ENCODE peak calls at places on chromosomes 2 and 18, in six cellular contexts. G, K, N, M, X and P are unnamed samples.

GRCh38 chr2:58215429-58215828 is 25.7 kb downstream of the FANCL start:
- DNase-seq in X (no peak), G (no peak), M (no peak), K (no peak), N (peak), P (no peak)

GRCh38 chr2:8606649-8607550 is 75.0 kb upstream of the ID2 start:
- DNase-seq in X (no peak), N (no peak), G (no peak), M (peak), K (no peak), P (no peak)

GRCh38 chr18:60693426-60693825 is 320.9 kb upstream of the MC4R start:
- DNase-seq in N (no peak), K (no peak), G (no peak), X (no peak), M (no peak), P (no peak)

GRCh38 chr2:107068069-107068468 is 182.1 kb upstream of the ST6GAL2 start:
- DNase-seq in K (no peak), N (no peak), G (no peak), X (no peak), M (no peak), P (no peak)

GRCh38 chr2:195445639-195446038 is 211.4 kb upstream of the SLC39A10 start:
- DNase-seq in X (no peak), K (no peak), N (no peak), G (no peak), M (peak), P (no peak)

GRCh38 chr2:72013726-72014125 is 133.9 kb downstream of the CYP26B1 start:
- DNase-seq in K (no peak), G (no peak), N (no peak), M (no peak), X (no peak), P (no peak)

GRCh38 chr2:100182494-100183355 is 40.3 kb upstream of the AFF3 start:
- DNase-seq in M (peak), K (peak), N (no peak), X (no peak), G (no peak), P (no peak)

GRCh38 chr2:45777996-45778719 is 126.7 kb downstream of the PRKCE start:
- DNase-seq in X (no peak), N (no peak), K (no peak), M (no peak), G (no peak), P (no peak)

GRCh38 chr18:57125627-57126026 is 21.3 kb upstream of the BOD1L2 start:
- DNase-seq in G (no peak), X (no peak), N (no peak), K (no peak), M (no peak), P (no peak)

GRCh38 chr2:144836635-144837350 is 316.9 kb upstream of the ZEB2 start:
- DNase-seq in K (no peak), G (no peak), N (no peak), M (peak), X (no peak), P (no peak)

GRCh38 chr2:235244497-235245215 is 249.2 kb upstream of the AGAP1 start:
- DNase-seq in K (no peak), N (no peak), M (no peak), X (no peak), G (no peak), P (no peak)

GRCh38 chr2:21372654-21373053 is 248.9 kb downstream of the TDRD15 start:
- DNase-seq in G (peak), M (no peak), N (peak), X (no peak), K (peak), P (no peak)

GRCh38 chr2:221370942-221371221 is 201.2 kb downstream of the EPHA4 start:
- DNase-seq in M (no peak), G (no peak), N (no peak), K (no peak), X (no peak), P (no peak)

GRCh38 chr18:36201765-36202164 is 14.5 kb downstream of the MOCOS start:
- DNase-seq in N (no peak), G (no peak), K (no peak), X (no peak), M (no peak), P (no peak)

GRCh38 chr2:163649080-163649479 is 86.7 kb downstream of the FIGN start:
- DNase-seq in K (no peak), X (no peak), G (no peak), M (no peak), N (no peak), P (no peak)

GRCh38 chr18:57951110-57951796 is 92.8 kb upstream of the NEDD4L start:
- DNase-seq in K (no peak), X (no peak), M (no peak), G (no peak), N (no peak), P (peak)

GRCh38 chr2:69214898-69215297 is 172.1 kb downstream of the GFPT1 start:
- DNase-seq in K (no peak), M (no peak), X (no peak), N (no peak), G (peak), P (no peak)

GRCh38 chr18:22705328-22705727 is 227.8 kb upstream of the RBBP8 start:
- DNase-seq in K (no peak), X (no peak), N (no peak), G (no peak), M (peak), P (no peak)

GRCh38 chr2:138494265-138494966 is 7.2 kb upstream of the SPOPL start:
- DNase-seq in M (no peak), X (no peak), N (no peak), K (no peak), G (no peak), P (no peak)

GRCh38 chr2:23286765-23287155 is 98.2 kb upstream of the KLHL29 start:
- DNase-seq in K (no peak), N (no peak), M (peak), G (no peak), X (no peak), P (no peak)

GRCh38 chr2:46042207-46042637 is 255.0 kb upstream of the EPAS1 start:
- DNase-seq in G (no peak), K (no peak), X (no peak), M (no peak), N (no peak), P (no peak)

GRCh38 chr18:79507546-79508480 is 112.1 kb downstream of the NFATC1 start:
- DNase-seq in X (peak), K (no peak), N (no peak), G (peak), M (peak), P (no peak)

GRCh38 chr2:45570671-45571334 is 40.3 kb downstream of the SRBD1 start:
- DNase-seq in N (no peak), G (no peak), K (peak), X (no peak), M (peak), P (no peak)

GRCh38 chr2:203025592-203025991 is 10.9 kb downstream of the NBEAL1 start:
- DNase-seq in N (no peak), K (no peak), G (no peak), M (peak), X (no peak), P (no peak)

GRCh38 chr2:224457408-224458096 is 55.6 kb upstream of the FAM124B start:
- DNase-seq in X (no peak), M (no peak), K (no peak), G (no peak), N (no peak), P (no peak)

GRCh38 chr2:36287363-36288275 is 68.0 kb upstream of the CRIM1 start:
- DNase-seq in X (no peak), G (no peak), N (no peak), M (peak), K (no peak), P (no peak)

GRCh38 chr2:222594679-222595078 is 61.2 kb downstream of the FARSB start:
- DNase-seq in N (no peak), X (no peak), K (no peak), M (peak), G (peak), P (no peak)

GRCh38 chr2:27980242-27980641 is 89.7 kb downstream of the BABAM2 start:
- DNase-seq in X (no peak), G (no peak), K (no peak), M (no peak), N (no peak), P (no peak)

GRCh38 chr2:129233751-129234406 is 745.6 kb upstream of the RAB6C start:
- DNase-seq in G (peak), K (no peak), M (no peak), X (no peak), N (no peak), P (no peak)

GRCh38 chr2:85429924-85430289 is 11.4 kb downstream of the SH2D6 start:
- DNase-seq in N (no peak), K (no peak), G (no peak), X (no peak), M (no peak), P (no peak)

GRCh38 chr2:222052934-222053367 is 245.8 kb downstream of the PAX3 start:
- DNase-seq in K (peak), X (no peak), N (peak), M (no peak), G (no peak), P (no peak)

GRCh38 chr18:71036783-71037182 is 747.9 kb downstream of the SOCS6 start:
- DNase-seq in M (no peak), X (no peak), G (no peak), N (no peak), K (no peak), P (no peak)